ENCODE peak calls at places on chromosomes 16 and 17, in ten cellular contexts. One of them, this sample, is unnamed.

GRCh38 chr16:31382485-31383161 is 10.5 kb upstream of the ITGAD start:
- DNase-seq in cardiac fibroblast: peak
- DNase-seq in body of pancreas: peak
- DNase-seq in GM04503: no peak
- DNase-seq in epithelial cell of prostate: no peak
- DNase-seq in germinal center: peak
- DNase-seq in pancreas: peak
- DNase-seq in endothelial cell: peak
- DNase-seq in EL: peak
- DNase-seq in stimulated activated CD4-positive, alpha-beta T cell treated with anti-CD3 and anti-CD28 coated beads, Interleukin-12 subunit alpha, Interleukin-12 subunit beta, amount 100 ng/mL, for 48 hours: peak
- DNase-seq in this sample: peak

GRCh38 chr17:14301761-14302401 is 1.0 kb downstream of the HS3ST3B1 start:
- DNase-seq in cardiac fibroblast: peak
- DNase-seq in epithelial cell of prostate: no peak
- DNase-seq in germinal center: peak
- DNase-seq in endothelial cell: peak
- DNase-seq in stimulated activated CD4-positive, alpha-beta T cell treated with anti-CD3 and anti-CD28 coated beads, Interleukin-12 subunit alpha, Interleukin-12 subunit beta, amount 100 ng/mL, for 48 hours: no peak
- DNase-seq in body of pancreas: peak
- DNase-seq in GM04503: no peak
- DNase-seq in pancreas: peak
- DNase-seq in EL: peak
- DNase-seq in this sample: no peak

GRCh38 chr17:71472809-71473789 is 647.7 kb upstream of the SOX9 start:
- DNase-seq in body of pancreas: peak
- DNase-seq in cardiac fibroblast: peak
- DNase-seq in endothelial cell: peak
- DNase-seq in germinal center: peak
- DNase-seq in EL: peak
- DNase-seq in pancreas: no peak
- DNase-seq in stimulated activated CD4-positive, alpha-beta T cell treated with anti-CD3 and anti-CD28 coated beads, Interleukin-12 subunit alpha, Interleukin-12 subunit beta, amount 100 ng/mL, for 48 hours: no peak
- DNase-seq in GM04503: no peak
- DNase-seq in epithelial cell of prostate: peak
- DNase-seq in this sample: peak

GRCh38 chr17:79801156-79802038 is 4.5 kb upstream of the CBX8 start:
- DNase-seq in cardiac fibroblast: no peak
- DNase-seq in stimulated activated CD4-positive, alpha-beta T cell treated with anti-CD3 and anti-CD28 coated beads, Interleukin-12 subunit alpha, Interleukin-12 subunit beta, amount 100 ng/mL, for 48 hours: no peak
- DNase-seq in body of pancreas: peak
- DNase-seq in epithelial cell of prostate: no peak
- DNase-seq in GM04503: no peak
- DNase-seq in endothelial cell: no peak
- DNase-seq in germinal center: no peak
- DNase-seq in EL: no peak
- DNase-seq in pancreas: peak
- DNase-seq in this sample: no peak

GRCh38 chr17:81519284-81520020 is 6.9 kb upstream of the ACTG1 start:
- DNase-seq in stimulated activated CD4-positive, alpha-beta T cell treated with anti-CD3 and anti-CD28 coated beads, Interleukin-12 subunit alpha, Interleukin-12 subunit beta, amount 100 ng/mL, for 48 hours: no peak
- DNase-seq in EL: no peak
- DNase-seq in cardiac fibroblast: no peak
- DNase-seq in epithelial cell of prostate: no peak
- DNase-seq in endothelial cell: no peak
- DNase-seq in germinal center: peak
- DNase-seq in pancreas: peak
- DNase-seq in GM04503: no peak
- DNase-seq in body of pancreas: peak
- DNase-seq in this sample: peak

GRCh38 chr17:82636626-82637598 is 11.3 kb downstream of the WDR45B start:
- DNase-seq in germinal center: no peak
- DNase-seq in epithelial cell of prostate: peak
- DNase-seq in GM04503: no peak
- DNase-seq in stimulated activated CD4-positive, alpha-beta T cell treated with anti-CD3 and anti-CD28 coated beads, Interleukin-12 subunit alpha, Interleukin-12 subunit beta, amount 100 ng/mL, for 48 hours: no peak
- DNase-seq in pancreas: peak
- DNase-seq in EL: no peak
- DNase-seq in cardiac fibroblast: no peak
- DNase-seq in body of pancreas: peak
- DNase-seq in endothelial cell: no peak
- DNase-seq in this sample: no peak

GRCh38 chr17:8119575-8120519 is 1.5 kb upstream of the ALOXE3 start:
- DNase-seq in stimulated activated CD4-positive, alpha-beta T cell treated with anti-CD3 and anti-CD28 coated beads, Interleukin-12 subunit alpha, Interleukin-12 subunit beta, amount 100 ng/mL, for 48 hours: peak
- DNase-seq in body of pancreas: peak
- DNase-seq in GM04503: peak
- DNase-seq in epithelial cell of prostate: peak
- DNase-seq in germinal center: no peak
- DNase-seq in cardiac fibroblast: peak
- DNase-seq in EL: peak
- DNase-seq in endothelial cell: peak
- DNase-seq in pancreas: peak
- DNase-seq in this sample: peak

GRCh38 chr17:63854709-63855108 is 12.2 kb upstream of the SMARCD2 start:
- DNase-seq in pancreas: no peak
- DNase-seq in endothelial cell: no peak
- DNase-seq in stimulated activated CD4-positive, alpha-beta T cell treated with anti-CD3 and anti-CD28 coated beads, Interleukin-12 subunit alpha, Interleukin-12 subunit beta, amount 100 ng/mL, for 48 hours: no peak
- DNase-seq in cardiac fibroblast: no peak
- DNase-seq in EL: no peak
- DNase-seq in body of pancreas: no peak
- DNase-seq in GM04503: no peak
- DNase-seq in epithelial cell of prostate: no peak
- DNase-seq in germinal center: no peak
- DNase-seq in this sample: peak

GRCh38 chr17:47257651-47258339 is 4.2 kb downstream of the ITGB3 start:
- DNase-seq in body of pancreas: no peak
- DNase-seq in pancreas: no peak
- DNase-seq in stimulated activated CD4-positive, alpha-beta T cell treated with anti-CD3 and anti-CD28 coated beads, Interleukin-12 subunit alpha, Interleukin-12 subunit beta, amount 100 ng/mL, for 48 hours: no peak
- DNase-seq in germinal center: no peak
- DNase-seq in cardiac fibroblast: peak
- DNase-seq in epithelial cell of prostate: no peak
- DNase-seq in EL: peak
- DNase-seq in GM04503: peak
- DNase-seq in endothelial cell: no peak
- DNase-seq in this sample: peak

GRCh38 chr17:70171159-70171558 is 1.8 kb downstream of the KCNJ2 start:
- DNase-seq in GM04503: no peak
- DNase-seq in endothelial cell: no peak
- DNase-seq in epithelial cell of prostate: no peak
- DNase-seq in pancreas: no peak
- DNase-seq in EL: no peak
- DNase-seq in body of pancreas: no peak
- DNase-seq in cardiac fibroblast: no peak
- DNase-seq in stimulated activated CD4-positive, alpha-beta T cell treated with anti-CD3 and anti-CD28 coated beads, Interleukin-12 subunit alpha, Interleukin-12 subunit beta, amount 100 ng/mL, for 48 hours: no peak
- DNase-seq in germinal center: no peak
- DNase-seq in this sample: no peak

GRCh38 chr17:58667934-58668597 is 23.8 kb downstream of the TEX14 start:
- DNase-seq in germinal center: no peak
- DNase-seq in EL: peak
- DNase-seq in epithelial cell of prostate: no peak
- DNase-seq in pancreas: no peak
- DNase-seq in stimulated activated CD4-positive, alpha-beta T cell treated with anti-CD3 and anti-CD28 coated beads, Interleukin-12 subunit alpha, Interleukin-12 subunit beta, amount 100 ng/mL, for 48 hours: no peak
- DNase-seq in body of pancreas: no peak
- DNase-seq in GM04503: no peak
- DNase-seq in endothelial cell: no peak
- DNase-seq in cardiac fibroblast: peak
- DNase-seq in this sample: no peak

GRCh38 chr17:81085420-81085911 is 50.5 kb downstream of the BAIAP2 start:
- DNase-seq in EL: no peak
- DNase-seq in epithelial cell of prostate: no peak
- DNase-seq in stimulated activated CD4-positive, alpha-beta T cell treated with anti-CD3 and anti-CD28 coated beads, Interleukin-12 subunit alpha, Interleukin-12 subunit beta, amount 100 ng/mL, for 48 hours: no peak
- DNase-seq in pancreas: no peak
- DNase-seq in GM04503: no peak
- DNase-seq in germinal center: no peak
- DNase-seq in cardiac fibroblast: no peak
- DNase-seq in body of pancreas: no peak
- DNase-seq in endothelial cell: no peak
- DNase-seq in this sample: no peak

GRCh38 chr17:14793237-14793636 is 471.9 kb downstream of the PMP22 start:
- DNase-seq in cardiac fibroblast: peak
- DNase-seq in stimulated activated CD4-positive, alpha-beta T cell treated with anti-CD3 and anti-CD28 coated beads, Interleukin-12 subunit alpha, Interleukin-12 subunit beta, amount 100 ng/mL, for 48 hours: no peak
- DNase-seq in epithelial cell of prostate: peak
- DNase-seq in germinal center: no peak
- DNase-seq in EL: peak
- DNase-seq in pancreas: no peak
- DNase-seq in endothelial cell: no peak
- DNase-seq in body of pancreas: no peak
- DNase-seq in GM04503: no peak
- DNase-seq in this sample: no peak

GRCh38 chr17:82914375-82914774 is 74.6 kb upstream of the ZNF750 start:
- DNase-seq in epithelial cell of prostate: no peak
- DNase-seq in endothelial cell: no peak
- DNase-seq in stimulated activated CD4-positive, alpha-beta T cell treated with anti-CD3 and anti-CD28 coated beads, Interleukin-12 subunit alpha, Interleukin-12 subunit beta, amount 100 ng/mL, for 48 hours: no peak
- DNase-seq in EL: no peak
- DNase-seq in cardiac fibroblast: peak
- DNase-seq in pancreas: peak
- DNase-seq in germinal center: peak
- DNase-seq in GM04503: no peak
- DNase-seq in body of pancreas: peak
- DNase-seq in this sample: peak

GRCh38 chr17:16986391-16986790 is 14.5 kb upstream of the TNFRSF13B start:
- DNase-seq in endothelial cell: no peak
- DNase-seq in pancreas: no peak
- DNase-seq in body of pancreas: no peak
- DNase-seq in cardiac fibroblast: no peak
- DNase-seq in germinal center: no peak
- DNase-seq in EL: peak
- DNase-seq in epithelial cell of prostate: no peak
- DNase-seq in stimulated activated CD4-positive, alpha-beta T cell treated with anti-CD3 and anti-CD28 coated beads, Interleukin-12 subunit alpha, Interleukin-12 subunit beta, amount 100 ng/mL, for 48 hours: no peak
- DNase-seq in GM04503: no peak
- DNase-seq in this sample: no peak

GRCh38 chr17:13346081-13346533 is 255.6 kb downstream of the HS3ST3A1 start:
- DNase-seq in GM04503: peak
- DNase-seq in body of pancreas: no peak
- DNase-seq in endothelial cell: no peak
- DNase-seq in pancreas: no peak
- DNase-seq in germinal center: no peak
- DNase-seq in EL: peak
- DNase-seq in cardiac fibroblast: peak
- DNase-seq in epithelial cell of prostate: peak
- DNase-seq in stimulated activated CD4-positive, alpha-beta T cell treated with anti-CD3 and anti-CD28 coated beads, Interleukin-12 subunit alpha, Interleukin-12 subunit beta, amount 100 ng/mL, for 48 hours: no peak
- DNase-seq in this sample: no peak

GRCh38 chr17:50194441-50195195 is 6.8 kb downstream of the COL1A1 start:
- DNase-seq in EL: no peak
- DNase-seq in endothelial cell: no peak
- DNase-seq in body of pancreas: no peak
- DNase-seq in stimulated activated CD4-positive, alpha-beta T cell treated with anti-CD3 and anti-CD28 coated beads, Interleukin-12 subunit alpha, Interleukin-12 subunit beta, amount 100 ng/mL, for 48 hours: no peak
- DNase-seq in GM04503: no peak
- DNase-seq in germinal center: no peak
- DNase-seq in cardiac fibroblast: no peak
- DNase-seq in epithelial cell of prostate: no peak
- DNase-seq in pancreas: no peak
- DNase-seq in this sample: no peak

GRCh38 chr17:9217151-9218067 is 196.1 kb downstream of the NTN1 start:
- DNase-seq in GM04503: peak
- DNase-seq in pancreas: no peak
- DNase-seq in germinal center: no peak
- DNase-seq in body of pancreas: no peak
- DNase-seq in epithelial cell of prostate: peak
- DNase-seq in stimulated activated CD4-positive, alpha-beta T cell treated with anti-CD3 and anti-CD28 coated beads, Interleukin-12 subunit alpha, Interleukin-12 subunit beta, amount 100 ng/mL, for 48 hours: no peak
- DNase-seq in cardiac fibroblast: peak
- DNase-seq in endothelial cell: no peak
- DNase-seq in EL: peak
- DNase-seq in this sample: no peak

GRCh38 chr17:2392252-2393183 is 8.3 kb downstream of the MNT start:
- DNase-seq in pancreas: peak
- DNase-seq in stimulated activated CD4-positive, alpha-beta T cell treated with anti-CD3 and anti-CD28 coated beads, Interleukin-12 subunit alpha, Interleukin-12 subunit beta, amount 100 ng/mL, for 48 hours: peak
- DNase-seq in body of pancreas: peak
- DNase-seq in endothelial cell: peak
- DNase-seq in GM04503: no peak
- DNase-seq in germinal center: peak
- DNase-seq in EL: peak
- DNase-seq in epithelial cell of prostate: no peak
- DNase-seq in cardiac fibroblast: peak
- DNase-seq in this sample: peak

GRCh38 chr17:61474235-61474927 is 22.2 kb downstream of the TBX4 start:
- DNase-seq in EL: peak
- DNase-seq in cardiac fibroblast: no peak
- DNase-seq in stimulated activated CD4-positive, alpha-beta T cell treated with anti-CD3 and anti-CD28 coated beads, Interleukin-12 subunit alpha, Interleukin-12 subunit beta, amount 100 ng/mL, for 48 hours: no peak
- DNase-seq in pancreas: no peak
- DNase-seq in endothelial cell: no peak
- DNase-seq in GM04503: no peak
- DNase-seq in body of pancreas: no peak
- DNase-seq in germinal center: no peak
- DNase-seq in epithelial cell of prostate: peak
- DNase-seq in this sample: no peak

GRCh38 chr17:16980813-16981731 is 9.2 kb upstream of the TNFRSF13B start:
- DNase-seq in body of pancreas: no peak
- DNase-seq in cardiac fibroblast: peak
- DNase-seq in pancreas: no peak
- DNase-seq in stimulated activated CD4-positive, alpha-beta T cell treated with anti-CD3 and anti-CD28 coated beads, Interleukin-12 subunit alpha, Interleukin-12 subunit beta, amount 100 ng/mL, for 48 hours: no peak
- DNase-seq in GM04503: no peak
- DNase-seq in EL: peak
- DNase-seq in endothelial cell: no peak
- DNase-seq in epithelial cell of prostate: no peak
- DNase-seq in germinal center: peak
- DNase-seq in this sample: no peak

GRCh38 chr16:66334856-66335255 is 31.6 kb upstream of the CDH5 start:
- DNase-seq in cardiac fibroblast: no peak
- DNase-seq in body of pancreas: no peak
- DNase-seq in germinal center: no peak
- DNase-seq in EL: no peak
- DNase-seq in endothelial cell: no peak
- DNase-seq in stimulated activated CD4-positive, alpha-beta T cell treated with anti-CD3 and anti-CD28 coated beads, Interleukin-12 subunit alpha, Interleukin-12 subunit beta, amount 100 ng/mL, for 48 hours: no peak
- DNase-seq in pancreas: no peak
- DNase-seq in GM04503: no peak
- DNase-seq in epithelial cell of prostate: no peak
- DNase-seq in this sample: no peak